ENCODE peak calls at places on chromosomes 1 and 21, in six cellular contexts. Q is BJ, S is ovary, D is IMR-90, R is kidney, I is RPMI7951. T is an unnamed sample.

GRCh38 chr1:245090491-245091090 is 64.2 kb upstream of the KIF26B start:
- DNase-seq in R (no peak), S (no peak), Q (no peak), D (no peak), I (no peak), T (no peak)

GRCh38 chr1:152667625-152668024 is 4.4 kb downstream of the LCE2D start:
- DNase-seq in D (no peak), R (no peak), I (no peak), S (no peak), Q (no peak), T (no peak)

GRCh38 chr1:240122639-240123604 is 31.2 kb downstream of the FMN2 start:
- DNase-seq in Q (no peak), D (no peak), I (no peak), R (no peak), S (no peak), T (no peak)

GRCh38 chr1:27789511-27790154 is 16.6 kb downstream of the STX12 start:
- DNase-seq in R (no peak), S (no peak), I (peak; percentile 25), Q (no peak), D (peak; percentile 57), T (no peak)

GRCh38 chr1:107525146-107525545 is 384.3 kb downstream of the NTNG1 start:
- DNase-seq in Q (no peak), I (no peak), D (no peak), R (no peak), S (no peak), T (no peak)

GRCh38 chr1:112998592-112999235 is 42.7 kb upstream of the SLC16A1 start:
- DNase-seq in S (peak; percentile 61), I (peak; percentile 27), D (peak; percentile 71), R (no peak), Q (no peak), T (peak; percentile 74)

GRCh38 chr1:31244326-31244725 is 4.6 kb upstream of the NKAIN1 start:
- DNase-seq in S (no peak), D (peak; percentile 31), R (no peak), Q (no peak), I (peak; percentile 44), T (no peak)

GRCh38 chr1:15756143-15757015 is 2.2 kb upstream of the FBLIM1 start:
- DNase-seq in I (peak; percentile 25), Q (no peak), R (no peak), S (no peak), D (no peak), T (no peak)

GRCh38 chr1:175364424-175365076 is 172.0 kb upstream of the KIAA0040 start:
- DNase-seq in S (no peak), R (no peak), Q (no peak), I (no peak), D (no peak), T (no peak)

GRCh38 chr1:228370941-228371740 is 35.5 kb downstream of the TRIM11 start:
- DNase-seq in R (peak; percentile 80), I (no peak), Q (no peak), S (peak; percentile 47), D (no peak), T (peak; percentile 53)

GRCh38 chr1:8241417-8242014 is 76.4 kb upstream of the SLC45A1 start:
- DNase-seq in R (no peak), Q (no peak), D (no peak), S (no peak), I (peak; percentile 28), T (peak; percentile 35)

GRCh38 chr21:24224411-24224810 is 1382.9 kb downstream of the MRPL39 start:
- DNase-seq in I (no peak), Q (no peak), D (no peak), R (no peak), S (no peak), T (no peak)

GRCh38 chr1:211420845-211421454 is 71.0 kb downstream of the RD3 start:
- DNase-seq in R (no peak), Q (no peak), I (no peak), S (no peak), D (peak; percentile 39), T (no peak)